ENCODE peak calls at places on chromosomes 16 and 17, in seven cellular contexts. One of them, this sample, is unnamed.

GRCh38 chr17:50618941-50619340 is 15.7 kb upstream of the ABCC3 start:
- DNase-seq in lower lobe of right lung: no peak
- DNase-seq in adrenal gland: peak; percentile 53
- DNase-seq in fibroblast of pulmonary artery: peak; percentile 19
- DNase-seq in colonic mucosa: no peak
- DNase-seq in CD8-positive, alpha-beta T cell: no peak
- DNase-seq in A549: no peak
- DNase-seq in this sample: no peak

GRCh38 chr16:64094170-64094960 is 1027.5 kb downstream of the CDH11 start:
- DNase-seq in adrenal gland: no peak
- DNase-seq in colonic mucosa: no peak
- DNase-seq in lower lobe of right lung: no peak
- DNase-seq in A549: no peak
- DNase-seq in CD8-positive, alpha-beta T cell: no peak
- DNase-seq in fibroblast of pulmonary artery: peak; percentile 16
- DNase-seq in this sample: peak; percentile 42

GRCh38 chr17:78330570-78331224 is 29.2 kb downstream of the SOCS3 start:
- DNase-seq in CD8-positive, alpha-beta T cell: no peak
- DNase-seq in fibroblast of pulmonary artery: no peak
- DNase-seq in adrenal gland: peak; percentile 31
- DNase-seq in A549: peak; percentile 73
- DNase-seq in colonic mucosa: peak; percentile 58
- DNase-seq in lower lobe of right lung: no peak
- DNase-seq in this sample: no peak

GRCh38 chr16:21646721-21647561 is 5.5 kb downstream of the IGSF6 start:
- DNase-seq in CD8-positive, alpha-beta T cell: peak; percentile 82
- DNase-seq in lower lobe of right lung: no peak
- DNase-seq in colonic mucosa: peak; percentile 24
- DNase-seq in fibroblast of pulmonary artery: no peak
- DNase-seq in adrenal gland: no peak
- DNase-seq in A549: no peak
- DNase-seq in this sample: no peak

GRCh38 chr16:58628845-58629680 is 563 bp downstream of the CNOT1 start:
- DNase-seq in fibroblast of pulmonary artery: no peak
- DNase-seq in lower lobe of right lung: peak; percentile 79
- DNase-seq in CD8-positive, alpha-beta T cell: peak; percentile 62
- DNase-seq in adrenal gland: peak; percentile 56
- DNase-seq in A549: no peak
- DNase-seq in colonic mucosa: peak; percentile 83
- DNase-seq in this sample: peak; percentile 26

GRCh38 chr16:52068447-52069074 is 478.4 kb downstream of the TOX3 start:
- DNase-seq in adrenal gland: no peak
- DNase-seq in CD8-positive, alpha-beta T cell: no peak
- DNase-seq in A549: no peak
- DNase-seq in colonic mucosa: peak; percentile 31
- DNase-seq in lower lobe of right lung: no peak
- DNase-seq in fibroblast of pulmonary artery: peak; percentile 25
- DNase-seq in this sample: peak; percentile 16

GRCh38 chr17:79513206-79513605 is 97.6 kb downstream of the RBFOX3 start:
- DNase-seq in fibroblast of pulmonary artery: no peak
- DNase-seq in adrenal gland: no peak
- DNase-seq in lower lobe of right lung: no peak
- DNase-seq in A549: no peak
- DNase-seq in CD8-positive, alpha-beta T cell: no peak
- DNase-seq in colonic mucosa: no peak
- DNase-seq in this sample: no peak

GRCh38 chr17:1480747-1481465 is 11.6 kb downstream of the MYO1C start:
- DNase-seq in colonic mucosa: no peak
- DNase-seq in A549: no peak
- DNase-seq in lower lobe of right lung: no peak
- DNase-seq in adrenal gland: peak; percentile 73
- DNase-seq in CD8-positive, alpha-beta T cell: no peak
- DNase-seq in fibroblast of pulmonary artery: no peak
- DNase-seq in this sample: no peak

GRCh38 chr17:47803201-47803600 is 18.4 kb downstream of the OSBPL7 start:
- DNase-seq in colonic mucosa: no peak
- DNase-seq in CD8-positive, alpha-beta T cell: no peak
- DNase-seq in fibroblast of pulmonary artery: no peak
- DNase-seq in A549: no peak
- DNase-seq in adrenal gland: no peak
- DNase-seq in lower lobe of right lung: no peak
- DNase-seq in this sample: no peak

GRCh38 chr17:32486701-32487459 is at the start of gene CDK5R1:
- DNase-seq in lower lobe of right lung: peak; percentile 78
- DNase-seq in fibroblast of pulmonary artery: peak; percentile 42
- DNase-seq in CD8-positive, alpha-beta T cell: peak; percentile 76
- DNase-seq in A549: peak; percentile 55
- DNase-seq in adrenal gland: peak; percentile 67
- DNase-seq in colonic mucosa: peak; percentile 62
- DNase-seq in this sample: peak; percentile 60

GRCh38 chr17:48393271-48393670 is 36.7 kb downstream of the SKAP1 start:
- DNase-seq in CD8-positive, alpha-beta T cell: no peak
- DNase-seq in fibroblast of pulmonary artery: no peak
- DNase-seq in adrenal gland: no peak
- DNase-seq in lower lobe of right lung: no peak
- DNase-seq in A549: no peak
- DNase-seq in colonic mucosa: no peak
- DNase-seq in this sample: no peak

GRCh38 chr17:7313028-7313889 is 1.9 kb downstream of the GPS2 start:
- DNase-seq in A549: peak; percentile 67
- DNase-seq in fibroblast of pulmonary artery: no peak
- DNase-seq in lower lobe of right lung: peak; percentile 24
- DNase-seq in CD8-positive, alpha-beta T cell: no peak
- DNase-seq in colonic mucosa: no peak
- DNase-seq in adrenal gland: peak; percentile 35
- DNase-seq in this sample: no peak

GRCh38 chr16:49912688-49913087 is 56.8 kb upstream of the ZNF423 start:
- DNase-seq in colonic mucosa: no peak
- DNase-seq in fibroblast of pulmonary artery: no peak
- DNase-seq in CD8-positive, alpha-beta T cell: no peak
- DNase-seq in adrenal gland: no peak
- DNase-seq in A549: no peak
- DNase-seq in lower lobe of right lung: no peak
- DNase-seq in this sample: no peak

GRCh38 chr16:63617990-63618763 is 1503.7 kb downstream of the CDH11 start:
- DNase-seq in lower lobe of right lung: no peak
- DNase-seq in adrenal gland: no peak
- DNase-seq in fibroblast of pulmonary artery: peak; percentile 45
- DNase-seq in colonic mucosa: peak; percentile 31
- DNase-seq in A549: peak; percentile 20
- DNase-seq in CD8-positive, alpha-beta T cell: no peak
- DNase-seq in this sample: no peak

GRCh38 chr17:44219636-44220210 is at the start of gene UBTF:
- DNase-seq in A549: no peak
- DNase-seq in CD8-positive, alpha-beta T cell: peak; percentile 76
- DNase-seq in colonic mucosa: no peak
- DNase-seq in lower lobe of right lung: peak; percentile 76
- DNase-seq in fibroblast of pulmonary artery: peak; percentile 56
- DNase-seq in adrenal gland: peak; percentile 72
- DNase-seq in this sample: peak; percentile 74

GRCh38 chr16:67304006-67304405 is 22.5 kb downstream of the KCTD19 start:
- DNase-seq in CD8-positive, alpha-beta T cell: no peak
- DNase-seq in adrenal gland: no peak
- DNase-seq in A549: no peak
- DNase-seq in fibroblast of pulmonary artery: no peak
- DNase-seq in lower lobe of right lung: no peak
- DNase-seq in colonic mucosa: no peak
- DNase-seq in this sample: no peak

GRCh38 chr16:30956601-30957455 is 726 bp upstream of the SETD1A start:
- DNase-seq in adrenal gland: peak; percentile 91
- DNase-seq in A549: peak; percentile 79
- DNase-seq in colonic mucosa: peak; percentile 86
- DNase-seq in fibroblast of pulmonary artery: peak; percentile 89
- DNase-seq in lower lobe of right lung: peak; percentile 87
- DNase-seq in CD8-positive, alpha-beta T cell: peak; percentile 85
- DNase-seq in this sample: peak; percentile 90

GRCh38 chr16:11025120-11025531 is 80.8 kb downstream of the CLEC16A start:
- DNase-seq in CD8-positive, alpha-beta T cell: no peak
- DNase-seq in lower lobe of right lung: no peak
- DNase-seq in A549: no peak
- DNase-seq in fibroblast of pulmonary artery: no peak
- DNase-seq in adrenal gland: no peak
- DNase-seq in colonic mucosa: no peak
- DNase-seq in this sample: no peak

GRCh38 chr17:80219013-80219776 is 938 bp downstream of the SGSH start:
- DNase-seq in lower lobe of right lung: peak; percentile 89
- DNase-seq in fibroblast of pulmonary artery: peak; percentile 73
- DNase-seq in adrenal gland: peak; percentile 82
- DNase-seq in colonic mucosa: peak; percentile 81
- DNase-seq in CD8-positive, alpha-beta T cell: peak; percentile 94
- DNase-seq in A549: peak; percentile 44
- DNase-seq in this sample: peak; percentile 64

GRCh38 chr17:50209472-50210248 is 8.2 kb upstream of the COL1A1 start:
- DNase-seq in lower lobe of right lung: peak; percentile 68
- DNase-seq in adrenal gland: peak; percentile 74
- DNase-seq in fibroblast of pulmonary artery: peak; percentile 99
- DNase-seq in CD8-positive, alpha-beta T cell: peak; percentile 14
- DNase-seq in colonic mucosa: peak; percentile 77
- DNase-seq in A549: no peak
- DNase-seq in this sample: peak; percentile 98

GRCh38 chr16:24525970-24526559 is 13.3 kb upstream of the RBBP6 start:
- DNase-seq in lower lobe of right lung: no peak
- DNase-seq in colonic mucosa: no peak
- DNase-seq in CD8-positive, alpha-beta T cell: no peak
- DNase-seq in A549: peak; percentile 61
- DNase-seq in adrenal gland: peak; percentile 78
- DNase-seq in fibroblast of pulmonary artery: peak; percentile 77
- DNase-seq in this sample: no peak

GRCh38 chr17:53058031-53058430 is 764.7 kb upstream of the KIF2B start:
- DNase-seq in lower lobe of right lung: no peak
- DNase-seq in A549: no peak
- DNase-seq in CD8-positive, alpha-beta T cell: no peak
- DNase-seq in adrenal gland: no peak
- DNase-seq in fibroblast of pulmonary artery: no peak
- DNase-seq in colonic mucosa: no peak
- DNase-seq in this sample: peak; percentile 1

GRCh38 chr16:64475627-64476351 is 646.1 kb downstream of the CDH11 start:
- DNase-seq in CD8-positive, alpha-beta T cell: no peak
- DNase-seq in colonic mucosa: no peak
- DNase-seq in adrenal gland: no peak
- DNase-seq in lower lobe of right lung: no peak
- DNase-seq in fibroblast of pulmonary artery: peak; percentile 62
- DNase-seq in A549: no peak
- DNase-seq in this sample: peak; percentile 92

GRCh38 chr16:81920498-81920897 is 90.8 kb downstream of the SDR42E1 start:
- DNase-seq in A549: no peak
- DNase-seq in colonic mucosa: no peak
- DNase-seq in fibroblast of pulmonary artery: no peak
- DNase-seq in adrenal gland: no peak
- DNase-seq in lower lobe of right lung: no peak
- DNase-seq in CD8-positive, alpha-beta T cell: no peak
- DNase-seq in this sample: no peak

DNA sequence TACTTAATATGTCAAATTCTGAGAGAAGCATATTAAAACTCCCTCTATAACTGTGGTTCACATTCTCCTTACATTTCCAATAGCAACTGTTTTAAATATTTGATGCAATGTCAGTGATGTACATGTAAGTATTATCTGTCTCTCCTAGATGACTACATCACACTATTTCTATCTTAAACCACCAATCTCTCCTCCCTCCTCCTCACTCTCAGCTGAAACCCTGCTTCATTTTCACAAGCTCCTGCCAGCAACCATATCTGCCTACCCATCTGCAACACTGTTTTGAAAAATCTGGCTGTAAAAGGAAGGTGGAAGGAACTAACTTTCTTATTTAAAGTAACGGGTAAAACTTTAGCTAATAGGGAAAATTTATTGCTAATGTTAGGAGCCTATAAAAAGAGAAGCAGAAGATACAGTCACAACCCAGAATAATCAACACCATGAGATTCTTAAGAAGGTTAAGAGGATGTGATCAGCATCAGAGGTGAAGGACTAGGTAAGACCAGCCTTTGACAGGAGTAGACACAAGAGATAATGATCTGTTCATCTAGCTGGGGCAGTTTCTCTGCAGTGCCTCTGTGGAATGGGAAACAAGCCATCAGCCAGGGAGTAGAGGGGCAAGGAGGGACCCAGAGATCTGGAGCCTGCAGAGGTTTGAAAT is 31.0 kb downstream of the MYH10 start:
- DNase-seq in A549: no peak
- DNase-seq in fibroblast of pulmonary artery: no peak
- DNase-seq in lower lobe of right lung: no peak
- DNase-seq in colonic mucosa: no peak
- DNase-seq in CD8-positive, alpha-beta T cell: no peak
- DNase-seq in adrenal gland: no peak
- DNase-seq in this sample: no peak
- H3K4me3 ChIP-seq in A549: no peak overlapping the region
- H3K4me3 ChIP-seq in fibroblast of pulmonary artery: no peak overlapping the region
- H3K4me3 ChIP-seq in lower lobe of right lung: no peak overlapping the region
- H3K4me3 ChIP-seq in colonic mucosa: no peak overlapping the region
- H3K4me3 ChIP-seq in CD8-positive, alpha-beta T cell: no peak overlapping the region
- H3K4me3 ChIP-seq in adrenal gland: no peak overlapping the region
- H3K4me3 ChIP-seq in this sample: no peak overlapping the region

GRCh38 chr16:48831081-48831722 is 221.2 kb upstream of the N4BP1 start:
- DNase-seq in CD8-positive, alpha-beta T cell: no peak
- DNase-seq in fibroblast of pulmonary artery: no peak
- DNase-seq in lower lobe of right lung: no peak
- DNase-seq in adrenal gland: no peak
- DNase-seq in A549: peak; percentile 6
- DNase-seq in colonic mucosa: no peak
- DNase-seq in this sample: no peak
- TF ChIP-seq CTCF in CD8-positive, alpha-beta T cell: no peak
- TF ChIP-seq CTCF in fibroblast of pulmonary artery: no peak
- TF ChIP-seq CTCF in lower lobe of right lung: no peak
- TF ChIP-seq CTCF in adrenal gland: no peak
- TF ChIP-seq CTCF in A549: no peak
- TF ChIP-seq CTCF in colonic mucosa: no peak
- TF ChIP-seq CTCF in this sample: no peak

DNA sequence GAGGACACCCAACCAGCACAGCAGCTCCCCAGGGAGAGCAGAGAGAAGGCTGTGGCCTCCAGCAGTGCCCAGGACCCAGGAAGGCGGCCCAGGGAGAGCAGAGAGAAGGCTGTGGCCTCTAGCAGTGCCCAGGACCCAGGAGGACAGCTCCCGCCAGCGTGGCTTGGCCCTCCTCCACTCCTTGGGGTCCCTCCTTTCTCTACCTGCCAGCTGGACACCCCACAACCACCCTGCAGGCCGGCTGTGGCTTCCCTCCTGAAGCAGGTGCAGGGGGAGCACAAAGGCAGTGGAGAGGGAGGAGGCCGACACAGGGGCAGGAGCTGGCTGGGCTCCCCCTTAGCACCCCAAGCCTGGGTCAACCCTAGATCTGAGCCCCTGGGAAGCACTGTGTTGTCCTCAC is 54.1 kb upstream of the FASN start:
- DNase-seq in fibroblast of pulmonary artery: no peak
- DNase-seq in adrenal gland: no peak
- DNase-seq in colonic mucosa: no peak
- DNase-seq in lower lobe of right lung: no peak
- DNase-seq in CD8-positive, alpha-beta T cell: no peak
- DNase-seq in A549: no peak
- DNase-seq in this sample: no peak
- H3K4me3 ChIP-seq in fibroblast of pulmonary artery: no peak overlapping the region
- H3K4me3 ChIP-seq in adrenal gland: no peak overlapping the region
- H3K4me3 ChIP-seq in colonic mucosa: no peak overlapping the region
- H3K4me3 ChIP-seq in lower lobe of right lung: no peak overlapping the region
- H3K4me3 ChIP-seq in CD8-positive, alpha-beta T cell: no peak overlapping the region
- H3K4me3 ChIP-seq in A549: no peak overlapping the region
- H3K4me3 ChIP-seq in this sample: no peak overlapping the region

DNA sequence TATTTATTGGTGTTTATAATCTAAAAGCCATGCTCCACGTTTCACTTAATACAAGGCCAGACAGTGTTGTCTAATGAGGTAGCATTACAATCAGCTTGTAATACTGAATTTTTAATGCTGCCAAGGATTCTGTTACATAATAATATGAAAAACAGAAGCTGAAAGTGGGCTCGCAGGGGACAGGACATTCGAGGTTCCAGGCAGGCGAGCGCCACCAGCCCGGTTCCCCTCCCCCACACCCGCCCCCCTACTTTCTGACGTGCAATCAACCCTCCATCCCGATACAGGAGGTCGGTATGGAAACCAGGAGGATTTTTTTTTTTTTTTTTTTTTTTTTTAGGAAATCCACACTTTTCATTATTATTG is 6.2 kb upstream of the ZFHX3 start:
- DNase-seq in fibroblast of pulmonary artery: no peak
- DNase-seq in adrenal gland: no peak
- DNase-seq in lower lobe of right lung: no peak
- DNase-seq in CD8-positive, alpha-beta T cell: no peak
- DNase-seq in colonic mucosa: no peak
- DNase-seq in A549: no peak
- DNase-seq in this sample: no peak
- TF ChIP-seq CTCF in fibroblast of pulmonary artery: no peak
- TF ChIP-seq CTCF in adrenal gland: no peak
- TF ChIP-seq CTCF in lower lobe of right lung: no peak
- TF ChIP-seq CTCF in CD8-positive, alpha-beta T cell: no peak
- TF ChIP-seq CTCF in colonic mucosa: no peak
- TF ChIP-seq CTCF in A549: peak; percentile 32
- TF ChIP-seq CTCF in this sample: no peak